ENCODE peak calls at places on chromosomes 12 and 14, in seven cellular contexts. D, P, F, X, G, N and M are unnamed samples.
A peak's percentile ranks its signal among the peaks of the same experiment; 100 is the strongest.

GRCh38 chr12:121570467-121571283 is 10.1 kb downstream of the KDM2B start:
- DNase-seq in D (no peak), P (no peak), F (no peak), X (no peak), G (no peak), N (no peak), M (peak; percentile 4)

GRCh38 chr14:94601961-94602391 is 10.2 kb upstream of the SERPINA3 start:
- DNase-seq in D (no peak), P (peak; percentile 96), F (peak; percentile 50), X (peak; percentile 86), G (no peak), N (no peak), M (no peak)

GRCh38 chr12:115118177-115118724 is 434.3 kb upstream of the TBX3 start:
- DNase-seq in D (no peak), P (peak; percentile 42), F (no peak), X (no peak), G (no peak), N (no peak), M (no peak)

GRCh38 chr12:48894271-48894670 is 28.6 kb upstream of the RND1 start:
- DNase-seq in D (no peak), P (no peak), F (no peak), X (no peak), G (no peak), N (no peak), M (no peak)

GRCh38 chr12:117034691-117035090 is 64.5 kb downstream of the TESC start:
- DNase-seq in D (no peak), P (no peak), F (peak; percentile 58), X (no peak), G (no peak), N (no peak), M (no peak)

GRCh38 chr14:33691907-33692306 is 259.0 kb downstream of the EGLN3 start:
- DNase-seq in D (no peak), P (no peak), F (no peak), X (peak; percentile 72), G (no peak), N (no peak), M (no peak)

GRCh38 chr12:69649529-69649928 is 38.8 kb upstream of the LRRC10 start:
- DNase-seq in D (no peak), P (no peak), F (no peak), X (no peak), G (no peak), N (no peak), M (no peak)

GRCh38 chr14:51317373-51317772 is 77.3 kb downstream of the TMX1 start:
- DNase-seq in D (no peak), P (no peak), F (no peak), X (no peak), G (no peak), N (no peak), M (no peak)

GRCh38 chr12:79373896-79374499 is 316.8 kb downstream of the PAWR start:
- DNase-seq in D (peak; percentile 31), P (peak; percentile 36), F (no peak), X (peak; percentile 15), G (no peak), N (no peak), M (peak; percentile 18)

GRCh38 chr12:43444940-43445564 is 107.0 kb downstream of the ADAMTS20 start:
- DNase-seq in D (peak; percentile 64), P (peak; percentile 78), F (no peak), X (peak; percentile 45), G (no peak), N (peak; percentile 60), M (peak; percentile 15)
- TF ChIP-seq CTCF in D (peak; percentile 63), P (peak; percentile 90), F (peak; percentile 58), X (peak; percentile 82), G (peak; percentile 64), N (peak; percentile 51), M (peak; percentile 71)

GRCh38 chr14:23436327-23437141 is 1.1 kb upstream of the MYH7 start:
- DNase-seq in D (no peak), P (no peak), F (peak; percentile 39), X (no peak), G (no peak), N (no peak), M (no peak)
- TF ChIP-seq CTCF in D (no peak), P (no peak), F (no peak), X (no peak), G (no peak), N (no peak), M (no peak)

GRCh38 chr12:109518820-109519665 is 41.6 kb downstream of the UBE3B start:
- DNase-seq in D (peak; percentile 10), P (peak; percentile 91), F (peak; percentile 74), X (peak; percentile 31), G (peak; percentile 52), N (peak; percentile 61), M (peak; percentile 72)
- TF ChIP-seq CTCF in D (peak; percentile 62), P (peak; percentile 97), F (peak; percentile 57), X (peak; percentile 87), G (peak; percentile 77), N (peak; percentile 89), M (peak; percentile 64)

DNA sequence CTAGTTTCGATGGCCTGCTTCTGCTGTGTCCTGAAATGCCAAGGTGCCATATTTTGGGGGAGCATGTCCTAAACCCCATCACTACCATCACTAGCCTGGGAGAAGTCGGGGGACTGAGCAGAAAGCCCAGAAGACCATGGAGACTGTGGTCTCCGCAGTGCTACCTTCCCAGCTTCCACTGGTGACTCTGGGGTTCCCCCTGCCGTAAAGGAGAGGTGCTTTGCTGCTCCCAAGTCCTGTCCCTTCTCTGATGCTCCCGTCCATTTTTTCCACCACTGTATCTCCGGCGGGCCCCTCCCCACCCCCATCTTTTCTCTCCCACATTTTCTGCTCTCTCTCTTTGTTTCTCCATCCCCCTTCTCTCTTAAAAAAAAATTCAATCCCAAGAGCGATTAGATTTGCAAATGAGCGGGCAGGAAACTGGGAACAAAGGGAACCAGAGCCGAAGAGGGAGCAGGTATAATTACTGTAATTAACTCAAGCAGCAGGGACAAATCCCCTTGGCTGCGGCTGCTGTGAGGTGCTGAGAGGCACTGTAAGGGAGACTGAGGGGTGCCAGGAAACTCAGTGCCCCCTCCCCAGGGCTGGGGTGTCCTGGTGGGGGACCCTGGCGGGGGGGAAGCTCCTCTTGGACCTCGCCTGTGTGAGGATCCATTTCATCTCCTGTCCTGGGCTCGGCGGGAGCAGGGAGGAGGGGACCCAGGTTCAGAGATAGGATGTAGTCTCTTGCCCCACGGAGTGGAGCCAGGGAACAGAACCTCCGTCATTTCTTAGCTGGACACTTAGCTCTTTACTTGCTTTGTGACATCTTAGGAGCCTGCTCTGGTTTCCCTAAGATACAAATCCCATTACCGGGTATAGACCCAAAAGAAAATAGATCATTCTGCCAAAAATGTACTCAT is 140.5 kb upstream of the NRXN3 start:
- DNase-seq in D (no peak), P (no peak), F (no peak), X (no peak), G (no peak), N (no peak), M (no peak)
- TF ChIP-seq CTCF in D (no peak), P (no peak), F (no peak), X (peak; percentile 55), G (no peak), N (no peak), M (no peak)

DNA sequence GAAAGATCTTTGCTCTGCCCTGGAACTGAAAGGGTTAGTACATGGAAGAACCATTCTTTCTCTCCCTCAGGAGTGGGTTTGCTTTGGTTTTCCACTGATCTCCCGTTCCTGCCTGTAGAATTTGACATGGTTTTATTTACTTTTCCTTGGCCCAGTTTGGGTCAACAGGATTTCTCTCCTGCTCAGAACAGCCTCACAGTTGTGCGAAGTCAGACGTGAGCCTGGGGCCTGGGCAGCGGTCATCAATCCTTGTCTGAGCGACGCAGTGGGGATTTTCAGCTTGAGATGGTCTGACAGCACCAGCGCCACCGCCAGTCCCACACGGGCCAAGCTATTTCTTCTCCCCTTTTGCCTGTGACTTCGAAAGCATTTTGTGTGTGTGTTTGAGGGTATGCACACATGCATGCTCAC is 58.2 kb downstream of the SMOC1 start:
- DNase-seq in D (no peak), P (no peak), F (no peak), X (no peak), G (no peak), N (no peak), M (no peak)
- TF ChIP-seq CTCF in D (no peak), P (no peak), F (no peak), X (no peak), G (no peak), N (no peak), M (no peak)

GRCh38 chr12:27840229-27840999 is 60.4 kb upstream of the MANSC4 start:
- DNase-seq in D (peak; percentile 9), P (no peak), F (no peak), X (no peak), G (no peak), N (no peak), M (no peak)
- TF ChIP-seq CTCF in D (peak; percentile 34), P (peak; percentile 59), F (no peak), X (peak; percentile 55), G (no peak), N (no peak), M (no peak)

DNA sequence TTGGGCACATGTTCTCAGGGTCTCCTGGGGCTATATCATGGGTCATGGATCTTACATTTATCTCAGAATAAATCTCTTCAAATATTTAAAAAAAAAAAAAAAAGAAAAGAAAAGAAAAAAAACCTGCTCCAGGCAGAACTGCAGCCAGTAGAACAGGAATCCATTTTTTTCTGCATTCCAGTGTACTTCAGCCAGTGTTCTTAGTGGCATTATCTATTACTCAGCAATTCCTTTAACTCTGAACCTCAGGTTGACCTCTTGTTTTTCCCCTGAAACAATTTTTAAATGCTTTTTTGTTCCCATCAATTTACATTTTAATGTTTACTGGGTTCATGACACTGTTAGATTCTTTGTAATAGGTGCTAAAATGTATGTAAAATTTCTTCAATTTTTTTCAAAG is 66.7 kb upstream of the STXBP6 start:
- DNase-seq in D (no peak), P (no peak), F (no peak), X (no peak), G (no peak), N (no peak), M (no peak)
- TF ChIP-seq CTCF in D (no peak), P (no peak), F (no peak), X (no peak), G (no peak), N (no peak), M (no peak)

GRCh38 chr14:35818346-35819115 is 7.6 kb upstream of the BRMS1L start:
- DNase-seq in D (no peak), P (peak; percentile 66), F (no peak), X (peak; percentile 32), G (no peak), N (peak; percentile 39), M (peak; percentile 60)
- TF ChIP-seq CTCF in D (peak; percentile 36), P (peak; percentile 62), F (peak; percentile 57), X (peak; percentile 66), G (peak; percentile 56), N (peak; percentile 38), M (peak; percentile 51)